ENCODE peak calls at places on chromosomes 16 and 17, in seven cellular contexts. A, X, M, Y, O, Z and W are unnamed samples.

GRCh38 chr16:87468550-87468949 is 24.3 kb downstream of the ZCCHC14 start:
- DNase-seq in A (no peak), X (no peak), M (no peak), Y (no peak), O (no peak), Z (no peak), W (no peak)

GRCh38 chr17:17350491-17351355 is 47.5 kb downstream of the NT5M start:
- DNase-seq in A (no peak), X (no peak), M (no peak), Y (peak), O (no peak), Z (no peak), W (no peak)

GRCh38 chr17:21278304-21279197 is 6.0 kb upstream of the MAP2K3 start:
- DNase-seq in A (peak), X (no peak), M (peak), Y (no peak), O (no peak), Z (peak), W (peak)

GRCh38 chr17:36611345-36612072 is 10.1 kb downstream of the MRM1 start:
- DNase-seq in A (no peak), X (no peak), M (no peak), Y (peak), O (no peak), Z (no peak), W (peak)

GRCh38 chr17:41307647-41308046 is 1.5 kb downstream of the KRTAP16-1 start:
- DNase-seq in A (no peak), X (no peak), M (no peak), Y (peak), O (no peak), Z (no peak), W (no peak)

GRCh38 chr17:42809250-42809649 is 10.6 kb downstream of the CNTD1 start:
- DNase-seq in A (no peak), X (no peak), M (peak), Y (peak), O (no peak), Z (no peak), W (peak)

GRCh38 chr17:63486317-63487013 is 9.6 kb downstream of the ACE start:
- DNase-seq in A (no peak), X (no peak), M (no peak), Y (no peak), O (no peak), Z (no peak), W (no peak)

GRCh38 chr17:71224824-71225575 is 895.8 kb upstream of the SOX9 start:
- DNase-seq in A (peak), X (no peak), M (no peak), Y (peak), O (no peak), Z (no peak), W (peak)

GRCh38 chr17:78947235-78948153 is 22.3 kb upstream of the TIMP2 start:
- DNase-seq in A (peak), X (no peak), M (no peak), Y (no peak), O (no peak), Z (no peak), W (no peak)

GRCh38 chr17:63697341-63698286 is 2.3 kb downstream of the LIMD2 start:
- DNase-seq in A (peak), X (no peak), M (no peak), Y (no peak), O (peak), Z (peak), W (peak)

GRCh38 chr17:40566027-40566426 is 755 bp upstream of the CCR7 start:
- DNase-seq in A (no peak), X (no peak), M (no peak), Y (no peak), O (no peak), Z (no peak), W (no peak)

GRCh38 chr16:87350681-87351319 is 32.8 kb downstream of the FBXO31 start:
- DNase-seq in A (no peak), X (no peak), M (no peak), Y (no peak), O (no peak), Z (no peak), W (no peak)

GRCh38 chr16:25011891-25012499 is 3.2 kb downstream of the ARHGAP17 start:
- DNase-seq in A (no peak), X (no peak), M (no peak), Y (no peak), O (no peak), Z (no peak), W (no peak)

GRCh38 chr17:30234954-30235353 is 543 bp downstream of the SLC6A4 start:
- DNase-seq in A (no peak), X (no peak), M (no peak), Y (no peak), O (no peak), Z (no peak), W (no peak)

GRCh38 chr17:68057531-68057952 is 22.0 kb downstream of the KPNA2 start:
- DNase-seq in A (peak), X (no peak), M (no peak), Y (peak), O (no peak), Z (peak), W (peak)

GRCh38 chr17:42183741-42184711 is 1.2 kb downstream of the HCRT start:
- DNase-seq in A (peak), X (peak), M (peak), Y (peak), O (peak), Z (peak), W (no peak)

GRCh38 chr16:73031155-73031866 is 16.6 kb downstream of the ZFHX3 start:
- DNase-seq in A (no peak), X (no peak), M (no peak), Y (no peak), O (no peak), Z (no peak), W (no peak)

GRCh38 chr16:53745126-53745525 is 41.2 kb downstream of the FTO start:
- DNase-seq in A (no peak), X (no peak), M (no peak), Y (no peak), O (no peak), Z (no peak), W (peak)

GRCh38 chr16:53740933-53741531 is 37.1 kb downstream of the FTO start:
- DNase-seq in A (no peak), X (no peak), M (no peak), Y (no peak), O (no peak), Z (no peak), W (no peak)

GRCh38 chr16:53741546-53741945 is 37.6 kb downstream of the FTO start:
- DNase-seq in A (no peak), X (no peak), M (no peak), Y (no peak), O (no peak), Z (no peak), W (no peak)

GRCh38 chr16:53744449-53744848 is 40.5 kb downstream of the FTO start:
- DNase-seq in A (no peak), X (no peak), M (no peak), Y (no peak), O (no peak), Z (peak), W (no peak)

GRCh38 chr16:53743149-53743566 is 39.2 kb downstream of the FTO start:
- DNase-seq in A (no peak), X (no peak), M (no peak), Y (peak), O (no peak), Z (peak), W (peak)
- TF ChIP-seq CTCF in A (peak), X (peak), M (peak), Y (peak), O (peak), Z (peak), W (peak)

GRCh38 chr17:8255499-8255898 is 6.4 kb downstream of the PFAS start:
- DNase-seq in A (no peak), X (no peak), M (no peak), Y (no peak), O (no peak), Z (no peak), W (no peak)
- TF ChIP-seq CTCF in A (no peak), X (no peak), M (no peak), Y (peak), O (no peak), Z (peak), W (no peak)

DNA sequence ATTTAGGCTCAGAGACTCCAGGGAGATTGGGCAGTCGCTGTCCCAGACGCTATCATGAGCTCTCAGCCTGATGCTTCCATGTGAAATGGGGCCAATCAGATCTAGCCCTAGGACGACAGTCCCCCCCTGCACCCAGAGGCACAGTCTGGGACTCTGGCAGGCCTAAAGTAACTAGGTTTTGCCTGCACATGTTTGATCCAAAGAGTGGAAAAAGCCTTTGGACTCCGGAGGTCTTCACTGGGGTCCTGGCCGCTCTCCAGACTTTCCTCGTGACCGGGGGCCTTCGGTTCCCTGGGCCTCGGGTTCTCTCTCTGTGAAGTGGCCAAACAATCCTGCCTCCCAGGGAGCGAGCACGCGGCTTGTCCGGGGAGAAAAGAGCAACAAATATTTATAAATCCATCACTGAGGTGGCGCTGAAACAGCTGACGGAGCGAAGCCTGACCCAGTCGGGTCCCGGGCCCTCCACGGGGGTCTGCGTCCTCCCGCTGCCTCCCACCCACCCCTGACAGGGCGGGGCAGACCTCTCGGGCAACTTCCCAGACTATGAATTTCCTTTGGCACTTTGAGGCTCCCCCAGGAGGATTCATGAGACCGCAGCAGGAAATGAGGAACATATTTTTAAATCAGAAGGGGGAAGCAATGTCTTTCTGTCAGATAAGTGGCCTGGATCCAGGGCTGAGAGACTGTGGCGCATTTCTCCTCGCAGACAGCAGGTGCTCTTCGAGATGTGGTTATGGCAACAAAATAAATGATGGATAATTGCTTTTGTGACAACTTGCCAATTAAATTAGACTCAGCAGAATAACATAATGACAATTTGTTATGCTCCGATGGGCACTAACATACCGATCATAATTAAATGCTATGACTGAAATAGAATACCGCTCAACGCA is 38.9 kb downstream of the MRPS23 start:
- DNase-seq in A (peak), X (peak), M (peak), Y (peak), O (peak), Z (no peak), W (no peak)
- TF ChIP-seq CTCF in A (no peak), X (no peak), M (no peak), Y (no peak), O (no peak), Z (no peak), W (no peak)

GRCh38 chr17:18951941-18952842 is at the start of gene SLC5A10:
- DNase-seq in A (no peak), X (no peak), M (no peak), Y (no peak), O (no peak), Z (no peak), W (no peak)
- TF ChIP-seq CTCF in A (no peak), X (no peak), M (no peak), Y (peak), O (no peak), Z (peak), W (no peak)

GRCh38 chr17:15216481-15216880 is 48.6 kb downstream of the PMP22 start:
- DNase-seq in A (no peak), X (no peak), M (no peak), Y (no peak), O (no peak), Z (no peak), W (no peak)

GRCh38 chr17:15210247-15210646 is 54.9 kb downstream of the PMP22 start:
- DNase-seq in A (no peak), X (no peak), M (no peak), Y (no peak), O (no peak), Z (no peak), W (no peak)

GRCh38 chr17:15213381-15214087 is 51.6 kb downstream of the PMP22 start:
- DNase-seq in A (no peak), X (no peak), M (no peak), Y (peak), O (no peak), Z (no peak), W (peak)
- TF ChIP-seq CTCF in A (peak), X (no peak), M (no peak), Y (peak), O (peak), Z (peak), W (peak)

GRCh38 chr17:31488982-31489294 is 97.5 kb downstream of the RAB11FIP4 start:
- DNase-seq in A (no peak), X (no peak), M (no peak), Y (no peak), O (no peak), Z (no peak), W (peak)
- TF ChIP-seq CTCF in A (no peak), X (no peak), M (no peak), Y (no peak), O (no peak), Z (no peak), W (no peak)

DNA sequence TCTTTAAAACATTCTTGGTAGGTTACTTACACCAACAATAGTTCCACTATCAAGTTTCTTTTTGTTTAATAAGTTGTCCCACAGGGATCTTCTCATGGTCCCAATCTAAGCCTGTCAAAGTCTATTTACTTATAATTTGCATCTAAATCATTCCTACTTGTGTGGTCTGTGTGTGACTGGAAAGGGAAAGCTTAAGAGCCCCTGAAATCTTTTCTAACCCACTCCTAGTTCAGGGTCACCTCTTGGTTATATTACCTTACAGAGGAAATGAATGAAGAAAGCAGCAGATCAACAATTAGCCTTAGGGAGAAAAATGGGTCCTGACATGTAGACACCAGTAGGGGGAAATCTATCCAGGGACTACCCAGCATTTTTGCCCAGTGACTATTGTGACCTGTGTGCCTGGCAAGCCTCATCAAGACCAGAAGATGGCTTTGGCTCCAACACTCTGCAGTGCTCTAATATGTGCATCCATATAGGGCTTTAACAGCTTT is 110.4 kb upstream of the HAS3 start:
- DNase-seq in A (no peak), X (peak), M (no peak), Y (peak), O (no peak), Z (no peak), W (peak)
- TF ChIP-seq CTCF in A (no peak), X (peak), M (no peak), Y (peak), O (peak), Z (peak), W (peak)

GRCh38 chr17:69067274-69068047 is 6.7 kb upstream of the ABCA9 start:
- DNase-seq in A (no peak), X (no peak), M (no peak), Y (no peak), O (no peak), Z (no peak), W (no peak)
- TF ChIP-seq CTCF in A (no peak), X (no peak), M (no peak), Y (peak), O (no peak), Z (peak), W (no peak)

GRCh38 chr17:15393414-15393813 is 52.0 kb upstream of the TEKT3 start:
- DNase-seq in A (no peak), X (no peak), M (no peak), Y (no peak), O (no peak), Z (no peak), W (no peak)
- TF ChIP-seq CTCF in A (no peak), X (no peak), M (no peak), Y (no peak), O (no peak), Z (no peak), W (no peak)

GRCh38 chr16:9647981-9648701 is 534.1 kb downstream of the GRIN2A start:
- DNase-seq in A (peak), X (peak), M (no peak), Y (no peak), O (no peak), Z (no peak), W (peak)

GRCh38 chr16:9644258-9644657 is 538.0 kb downstream of the GRIN2A start:
- DNase-seq in A (no peak), X (no peak), M (no peak), Y (no peak), O (no peak), Z (no peak), W (no peak)

GRCh38 chr16:9650284-9650683 is 531.9 kb downstream of the GRIN2A start:
- DNase-seq in A (no peak), X (no peak), M (no peak), Y (no peak), O (no peak), Z (no peak), W (no peak)

GRCh38 chr16:9645911-9646310 is 536.3 kb downstream of the GRIN2A start:
- DNase-seq in A (no peak), X (no peak), M (no peak), Y (no peak), O (no peak), Z (no peak), W (no peak)
- TF ChIP-seq CTCF in A (no peak), X (no peak), M (no peak), Y (no peak), O (no peak), Z (no peak), W (no peak)